ENCODE peak calls at places on chromosomes 16 and 17, in eight cellular contexts. F is GM23338, U is MM.1S, N is PC-3, O is HCT116, D is neural progenitor cell, K is SK-N-SH, I is hepatocyte. W is an unnamed sample.

GRCh38 chr17:40190197-40191021 is 13.1 kb downstream of the RAPGEFL1 start:
- DNase-seq in U (peak), I (no peak), K (peak), F (peak), D (peak), O (no peak), N (peak), W (peak)

GRCh38 chr16:89368604-89369249 is 121.6 kb downstream of the ANKRD11 start:
- DNase-seq in O (no peak), K (no peak), D (no peak), F (no peak), N (no peak), I (no peak), U (no peak), W (no peak)

GRCh38 chr17:31744541-31744951 is 114.5 kb downstream of the COPRS start:
- DNase-seq in U (no peak), N (no peak), D (no peak), F (no peak), K (no peak), I (no peak), O (no peak), W (no peak)

GRCh38 chr16:13270602-13271001 is 369.2 kb downstream of the SHISA9 start:
- DNase-seq in D (no peak), K (no peak), O (no peak), I (no peak), U (no peak), F (no peak), N (no peak), W (no peak)

GRCh38 chr17:49746791-49747490 is 17.0 kb downstream of the FAM117A start:
- DNase-seq in N (no peak), U (peak), O (no peak), I (no peak), D (no peak), F (peak), K (no peak), W (peak)

GRCh38 chr16:11315499-11315898 is 29.8 kb upstream of the RMI2 start:
- DNase-seq in F (peak), K (no peak), I (peak), D (peak), U (no peak), O (no peak), N (peak), W (no peak)

GRCh38 chr16:24853830-24854229 is 8.1 kb downstream of the SLC5A11 start:
- DNase-seq in F (peak), U (no peak), K (peak), N (peak), I (peak), D (no peak), O (no peak), W (no peak)

GRCh38 chr17:74185786-74186185 is 17.7 kb upstream of the RPL38 start:
- DNase-seq in F (no peak), I (no peak), D (no peak), U (no peak), N (no peak), K (no peak), O (no peak), W (no peak)

GRCh38 chr17:73757324-73757942 is 113.2 kb upstream of the SDK2 start:
- DNase-seq in I (no peak), D (no peak), U (no peak), K (no peak), N (no peak), O (no peak), F (no peak), W (no peak)

GRCh38 chr17:28342313-28342712 is 6.8 kb downstream of the TNFAIP1 start:
- DNase-seq in I (no peak), U (no peak), D (no peak), N (no peak), O (no peak), K (no peak), F (no peak), W (no peak)

GRCh38 chr16:13680021-13680672 is 239.8 kb upstream of the ERCC4 start:
- DNase-seq in O (no peak), U (no peak), D (no peak), N (no peak), K (no peak), I (no peak), F (peak), W (no peak)

GRCh38 chr17:37708616-37709212 is 36.1 kb downstream of the HNF1B start:
- DNase-seq in F (no peak), I (peak), N (no peak), D (no peak), U (no peak), K (no peak), O (no peak), W (no peak)

GRCh38 chr17:78438271-78438691 is 59.8 kb downstream of the PGS1 start:
- DNase-seq in U (no peak), F (no peak), O (no peak), I (no peak), N (no peak), D (no peak), K (no peak), W (peak)

GRCh38 chr17:13385481-13385907 is 216.2 kb downstream of the HS3ST3A1 start:
- DNase-seq in U (no peak), I (peak), N (peak), K (no peak), O (no peak), D (no peak), F (no peak), W (peak)

GRCh38 chr16:252366-253337 is 18.0 kb downstream of the FAM234A start:
- DNase-seq in F (no peak), U (no peak), I (peak), K (no peak), N (no peak), O (no peak), D (no peak), W (no peak)

GRCh38 chr17:44115585-44116415 is 7.6 kb downstream of the HDAC5 start:
- DNase-seq in N (peak), O (no peak), F (peak), U (peak), K (peak), I (peak), D (peak), W (no peak)

GRCh38 chr17:39110435-39111136 is 40.9 kb downstream of the PLXDC1 start:
- DNase-seq in U (no peak), I (no peak), O (no peak), D (peak), N (no peak), K (peak), F (peak), W (no peak)

GRCh38 chr17:77475012-77475976 is 334.5 kb downstream of the SEC14L1 start:
- DNase-seq in O (no peak), I (peak), U (peak), K (no peak), N (no peak), D (no peak), F (no peak), W (peak)

GRCh38 chr17:74950207-74950606 is 14.5 kb downstream of the OTOP3 start:
- DNase-seq in U (no peak), D (no peak), N (peak), F (no peak), K (no peak), I (peak), O (no peak), W (no peak)

GRCh38 chr16:3642397-3643094 is 11.9 kb upstream of the DNASE1 start:
- DNase-seq in O (peak), D (no peak), N (peak), K (peak), F (no peak), U (no peak), I (peak), W (no peak)

GRCh38 chr17:35256629-35257028 is 13.8 kb downstream of the SLFN5 start:
- DNase-seq in U (no peak), O (peak), F (peak), N (no peak), K (no peak), D (no peak), I (no peak), W (no peak)

GRCh38 chr16:51152691-51153261 is 1.7 kb upstream of the SALL1 start:
- DNase-seq in N (no peak), D (no peak), F (peak), K (peak), O (no peak), I (no peak), U (no peak), W (no peak)

DNA sequence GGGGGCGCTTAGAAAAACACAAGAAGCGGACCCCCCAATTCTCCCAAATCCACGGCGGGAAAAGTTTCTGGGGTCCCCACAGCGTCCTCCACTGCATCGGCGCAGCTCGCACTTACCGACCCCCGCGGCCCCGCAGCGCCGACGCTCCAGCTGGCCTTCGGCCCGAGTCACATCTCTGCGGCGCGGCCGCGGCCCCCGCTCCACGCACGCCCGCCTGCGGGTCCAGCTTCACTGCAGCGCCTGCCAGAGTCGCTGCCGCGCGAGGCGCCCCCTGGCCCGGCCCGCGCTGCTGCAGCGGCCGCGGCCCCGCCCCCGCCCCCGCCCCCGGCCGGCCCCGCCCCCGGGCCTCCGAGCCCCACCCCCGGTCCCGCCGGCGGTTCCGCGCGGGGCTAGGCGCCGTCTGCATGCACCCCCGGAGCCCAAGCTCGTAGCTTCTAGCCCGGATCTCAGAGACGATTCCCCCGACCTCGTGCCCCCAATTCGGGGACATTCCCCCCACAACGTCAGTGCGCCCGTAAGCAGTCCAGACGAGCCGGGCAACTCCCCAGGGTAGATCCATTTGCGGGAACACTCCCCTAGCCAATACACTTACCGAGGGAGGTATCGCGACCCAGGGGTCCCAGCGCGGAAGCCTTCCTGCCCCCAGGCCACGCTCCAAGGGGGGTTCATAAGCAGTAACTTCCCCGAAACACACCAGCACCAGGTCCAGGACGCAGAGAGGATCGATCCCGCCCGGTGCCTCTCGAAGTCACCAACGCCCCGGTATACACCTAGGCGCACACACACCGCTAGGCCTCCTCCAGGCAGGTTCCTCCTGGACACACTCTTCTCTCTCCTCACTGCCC is at the start of gene GPRC5B:
- DNase-seq in K (peak), D (peak), F (peak), O (no peak), U (peak), N (peak), I (peak), W (peak)
- TF ChIP-seq CTCF in K (peak), D (no peak), F (no peak), O (no peak), U (no peak), N (no peak), I (no peak), W (no peak)

DNA sequence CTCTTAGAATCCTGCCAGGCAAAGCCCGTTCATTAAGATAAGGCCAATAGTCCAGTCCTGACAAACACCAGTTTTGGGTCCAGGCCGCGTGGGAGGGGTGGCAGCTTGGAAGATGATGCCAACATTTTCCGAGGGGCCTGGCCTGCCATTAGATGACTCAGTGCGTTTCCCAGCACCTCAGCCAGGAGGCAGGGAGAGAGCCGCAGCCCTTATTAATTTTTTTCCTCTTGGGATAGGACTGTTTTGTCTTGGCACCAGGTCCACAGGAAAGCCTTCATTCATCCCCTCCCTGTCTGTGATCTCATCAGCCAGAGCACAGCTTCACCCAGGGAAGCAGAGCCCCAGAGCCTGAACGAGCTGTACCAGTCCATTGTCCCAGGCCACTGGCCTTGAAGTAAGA is 4.7 kb upstream of the NDEL1 start:
- DNase-seq in K (no peak), F (no peak), O (no peak), N (no peak), U (no peak), D (peak), I (no peak), W (no peak)
- TF ChIP-seq EZH2phosphoT487 in K (no peak), F (no peak), O (no peak), N (no peak), U (no peak), D (no peak), I (no peak), W (no peak)

GRCh38 chr17:4815043-4815675 is 8.2 kb downstream of the PLD2 start:
- DNase-seq in K (no peak), O (no peak), U (no peak), N (no peak), F (peak), D (no peak), I (no peak), W (no peak)
- TF ChIP-seq CTCF in K (peak), O (peak), U (no peak), N (peak), F (peak), D (peak), I (no peak), W (peak)

GRCh38 chr17:17877548-17878358 is 41.0 kb upstream of the SREBF1 start:
- DNase-seq in U (no peak), F (peak), I (peak), O (no peak), D (peak), N (no peak), K (peak), W (no peak)
- TF ChIP-seq EZH2phosphoT487 in U (no peak), F (no peak), I (no peak), O (no peak), D (no peak), N (no peak), K (no peak), W (no peak)

GRCh38 chr17:41416478-41416877 is 7.9 kb downstream of the KRT37 start:
- DNase-seq in I (no peak), D (no peak), F (no peak), N (no peak), O (no peak), K (no peak), U (no peak), W (no peak)

GRCh38 chr17:41418116-41418860 is 6.1 kb downstream of the KRT37 start:
- DNase-seq in K (no peak), D (no peak), N (peak), O (no peak), I (no peak), U (no peak), F (no peak), W (no peak)

GRCh38 chr17:41419712-41420111 is 4.7 kb downstream of the KRT37 start:
- DNase-seq in U (no peak), K (no peak), O (no peak), D (no peak), N (no peak), I (no peak), F (no peak), W (no peak)

GRCh38 chr17:41415833-41416335 is 8.5 kb downstream of the KRT37 start:
- DNase-seq in I (peak), U (no peak), N (no peak), O (no peak), F (no peak), D (no peak), K (no peak), W (no peak)

DNA sequence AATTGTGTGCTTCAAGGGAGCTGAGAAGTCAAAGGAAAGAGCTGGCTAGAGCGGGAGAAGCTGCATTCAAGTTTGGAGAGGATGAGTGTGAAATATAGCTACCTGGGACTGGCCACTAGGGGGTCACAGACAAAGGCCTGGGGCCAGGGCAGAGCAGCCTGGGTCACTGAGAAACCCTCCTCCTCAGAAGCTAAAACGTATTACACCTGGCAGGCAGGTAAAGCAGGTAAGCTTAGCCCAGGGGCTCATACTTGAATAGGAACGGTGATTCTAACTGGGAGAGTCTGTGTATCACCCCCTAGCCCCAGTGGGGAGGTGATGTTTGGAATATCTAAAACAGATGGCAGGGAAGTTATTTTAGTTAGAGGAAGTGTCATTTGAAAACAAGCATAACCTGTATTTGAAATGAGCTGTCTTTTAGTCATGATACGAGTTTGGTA is 6.8 kb downstream of the KRT37 start:
- DNase-seq in N (peak), U (peak), K (peak), O (no peak), F (peak), I (peak), D (peak), W (peak)
- TF ChIP-seq CTCF in N (peak), U (peak), K (peak), O (peak), F (peak), I (no peak), D (peak), W (peak)

W was measured in OCI-LY7.